ENCODE peak calls at places on chromosomes 11 and 22, in five cellular contexts. Y is immature natural killer cell, U is tibial artery, O is mesendoderm, F is left cardiac atrium. Q is an unnamed sample.

GRCh38 chr11:68441466-68442230 is 18.9 kb upstream of the PPP6R3 start:
- DNase-seq in Y (no peak), F (no peak), O (no peak), U (no peak), Q (no peak)

GRCh38 chr11:65918211-65919150 is at the start of gene C11orf68:
- DNase-seq in Y (no peak), U (peak; percentile 43), F (no peak), O (peak; percentile 69), Q (no peak)

GRCh38 chr22:28440517-28441366 is 238.9 kb downstream of the TTC28 start:
- DNase-seq in U (no peak), F (no peak), O (no peak), Y (no peak), Q (no peak)

GRCh38 chr11:61966673-61967176 is 709 bp downstream of the FTH1 start:
- DNase-seq in Y (peak; percentile 51), U (no peak), O (peak; percentile 80), F (no peak), Q (no peak)

GRCh38 chr11:59901306-59901705 is 22.7 kb downstream of the OOSP3 start:
- DNase-seq in U (no peak), Y (no peak), O (no peak), F (no peak), Q (no peak)

GRCh38 chr22:37626144-37626543 is 13.3 kb upstream of the SH3BP1 start:
- DNase-seq in F (peak; percentile 68), O (no peak), Y (no peak), U (peak; percentile 79), Q (peak; percentile 87)

GRCh38 chr11:113016905-113017304 is 55.7 kb downstream of the NCAM1 start:
- DNase-seq in F (no peak), Y (no peak), U (no peak), O (no peak), Q (no peak)

GRCh38 chr11:64925536-64926449 is 1.3 kb downstream of the PPP2R5B start:
- DNase-seq in O (no peak), Y (no peak), F (peak; percentile 39), U (no peak), Q (no peak)

GRCh38 chr22:40509401-40510134 is 127.0 kb downstream of the MRTFA start:
- DNase-seq in Y (no peak), U (peak; percentile 63), O (peak; percentile 59), F (peak; percentile 50), Q (peak; percentile 61)

GRCh38 chr11:34439521-34440258 is 956 bp downstream of the CAT start:
- DNase-seq in Y (no peak), O (no peak), U (no peak), F (no peak), Q (no peak)

GRCh38 chr22:44828193-44828592 is 75.8 kb downstream of the ARHGAP8 start:
- DNase-seq in F (peak; percentile 2), O (peak; percentile 45), U (no peak), Y (no peak), Q (no peak)

GRCh38 chr11:116275634-116276033 is 497.2 kb downstream of the BUD13 start:
- DNase-seq in Y (no peak), F (no peak), U (no peak), O (peak; percentile 60), Q (no peak)

GRCh38 chr11:70063555-70063954 is 14.6 kb upstream of the ANO1 start:
- DNase-seq in Y (no peak), O (no peak), U (no peak), F (no peak), Q (no peak)

GRCh38 chr11:27582686-27583085 is 76.1 kb upstream of the LIN7C start:
- DNase-seq in F (no peak), U (no peak), O (no peak), Y (no peak), Q (no peak)

GRCh38 chr22:33314316-33314715 is 256.1 kb upstream of the SYN3 start:
- DNase-seq in O (no peak), Y (no peak), U (no peak), F (no peak), Q (no peak)

GRCh38 chr11:134584706-134585445 is 172.8 kb upstream of the B3GAT1 start:
- DNase-seq in O (no peak), U (peak; percentile 49), Y (no peak), F (no peak), Q (no peak)

GRCh38 chr11:75583710-75584658 is 21.9 kb downstream of the SERPINH1 start:
- DNase-seq in O (peak; percentile 87), F (peak; percentile 81), Y (no peak), U (peak; percentile 75), Q (peak; percentile 84)

GRCh38 chr22:29245626-29246385 is 22.0 kb downstream of the RHBDD3 start:
- DNase-seq in Y (peak; percentile 62), F (peak; percentile 70), U (peak; percentile 58), O (peak; percentile 65), Q (peak; percentile 81)

GRCh38 chr22:46377566-46378498 is 42.3 kb downstream of the TRMU start:
- DNase-seq in F (no peak), U (no peak), O (peak; percentile 92), Y (no peak), Q (peak; percentile 26)

GRCh38 chr11:114172871-114173444 is 113.4 kb downstream of the ZBTB16 start:
- DNase-seq in O (no peak), U (no peak), F (peak; percentile 65), Y (peak; percentile 54), Q (peak; percentile 76)

GRCh38 chr11:59182457-59183151 is 10.7 kb downstream of the DTX4 start:
- DNase-seq in F (no peak), Y (no peak), U (no peak), O (peak; percentile 88), Q (no peak)

GRCh38 chr22:23060612-23061400 is 9.5 kb upstream of the GNAZ start:
- DNase-seq in O (no peak), U (peak; percentile 2), F (no peak), Y (no peak), Q (peak; percentile 11)

GRCh38 chr11:110679323-110679980 is 32.8 kb downstream of the ARHGAP20 start:
- DNase-seq in O (no peak), U (no peak), Y (no peak), F (no peak), Q (no peak)

GRCh38 chr11:130979386-130979972 is 63.2 kb upstream of the SNX19 start:
- DNase-seq in U (no peak), F (no peak), O (peak; percentile 53), Y (no peak), Q (no peak)

GRCh38 chr11:78418584-78419211 is 1.1 kb upstream of the GAB2 start:
- DNase-seq in Y (no peak), U (no peak), F (no peak), O (no peak), Q (no peak)

GRCh38 chr22:22151308-22151707 is 93.3 kb upstream of the VPREB1 start:
- DNase-seq in F (no peak), U (no peak), O (no peak), Y (no peak), Q (no peak)

GRCh38 chr11:43923327-43924111 is 18.9 kb upstream of the C11orf96 start:
- DNase-seq in O (peak; percentile 73), Y (no peak), U (peak; percentile 84), F (peak; percentile 75), Q (peak; percentile 56)

GRCh38 chr11:19604679-19605375 is 107.8 kb upstream of the NAV2 start:
- DNase-seq in U (no peak), Y (no peak), F (no peak), O (no peak), Q (no peak)

GRCh38 chr22:32827061-32827602 is 25.6 kb downstream of the TIMP3 start:
- DNase-seq in F (no peak), Y (no peak), O (no peak), U (no peak), Q (no peak)

GRCh38 chr11:64207247-64208085 is 945 bp downstream of the FERMT3 start:
- DNase-seq in U (peak; percentile 70), Y (peak; percentile 80), F (peak; percentile 81), O (peak; percentile 77), Q (peak; percentile 78)

GRCh38 chr11:76205252-76206076 is 838 bp downstream of the WNT11 start:
- DNase-seq in Y (no peak), F (no peak), O (peak; percentile 60), U (no peak), Q (peak; percentile 17)

GRCh38 chr11:84146826-84147225 is 860.7 kb upstream of the CCDC90B start:
- DNase-seq in U (no peak), Y (no peak), O (peak; percentile 23), F (no peak), Q (no peak)

GRCh38 chr11:129998107-129998506 is 4.5 kb downstream of the PRDM10 start:
- DNase-seq in O (no peak), F (no peak), U (no peak), Y (no peak), Q (no peak)

GRCh38 chr22:19880786-19881569 is 26.3 kb upstream of the GNB1L start:
- DNase-seq in Y (no peak), F (peak; percentile 75), O (peak; percentile 99), U (peak; percentile 46), Q (peak; percentile 64)

GRCh38 chr11:67316882-67317364 is 13.6 kb downstream of the SSH3 start:
- DNase-seq in U (no peak), Y (no peak), O (no peak), F (no peak), Q (no peak)

GRCh38 chr11:69840371-69841169 is 21.4 kb upstream of the FGF3 start:
- DNase-seq in F (no peak), Y (no peak), U (no peak), O (no peak), Q (no peak)

GRCh38 chr11:86016451-86016850 is 52.4 kb downstream of the PICALM start:
- DNase-seq in F (no peak), Y (no peak), U (no peak), O (no peak), Q (no peak)